ENCODE peak calls at places on chromosomes 2 and 18, in ten cellular contexts. S is A549; O is lung; X is body of pancreas; W is adrenal gland; M is CD8-positive, alpha-beta T cell; D is esophagus squamous epithelium; C is heart left ventricle; I is fibroblast of lung; K is cardiac muscle cell. T is an unnamed sample. For H3K4me1, the result is how much of the 10 kb centered on the place peaks cover.

GRCh38 chr2:86673976-86674670 is 46.0 kb upstream of the RMND5A start:
- DNase-seq in S (no peak), O (no peak), X (no peak), W (no peak), M (no peak), D (no peak), C (no peak), I (peak), K (peak), T (no peak)

GRCh38 chr2:25374411-25374810 is 32.7 kb upstream of the DNMT3A start:
- DNase-seq in S (no peak), O (no peak), X (no peak), W (no peak), M (peak), D (no peak), C (no peak), I (no peak), K (no peak), T (no peak)

GRCh38 chr2:132645176-132645575 is 24.8 kb downstream of the LYPD1 start:
- DNase-seq in S (no peak), O (no peak), X (no peak), W (no peak), M (no peak), D (no peak), C (no peak), I (no peak), K (no peak), T (no peak)

GRCh38 chr2:207362716-207363115 is 167.0 kb upstream of the CREB1 start:
- DNase-seq in S (no peak), O (no peak), X (no peak), W (no peak), M (no peak), D (no peak), C (no peak), I (no peak), K (peak), T (no peak)

GRCh38 chr18:21345851-21346250 is 103.8 kb downstream of the GREB1L start:
- DNase-seq in S (no peak), O (no peak), X (no peak), W (no peak), M (no peak), D (no peak), C (no peak), I (peak), K (no peak), T (no peak)

GRCh38 chr2:58594762-58595161 is 353.6 kb upstream of the FANCL start:
- DNase-seq in S (no peak), O (no peak), X (no peak), W (no peak), M (no peak), D (no peak), C (no peak), I (peak), K (no peak), T (no peak)

GRCh38 chr18:12518326-12518725 is 110.6 kb downstream of the PRELID3A start:
- DNase-seq in S (no peak), O (no peak), X (no peak), W (no peak), M (no peak), D (no peak), C (no peak), I (peak), K (peak), T (peak)

GRCh38 chr18:4444306-4444705 is 10.8 kb downstream of the DLGAP1 start:
- DNase-seq in S (no peak), O (no peak), X (no peak), W (no peak), M (no peak), D (no peak), C (no peak), I (no peak), K (no peak), T (peak)

DNA sequence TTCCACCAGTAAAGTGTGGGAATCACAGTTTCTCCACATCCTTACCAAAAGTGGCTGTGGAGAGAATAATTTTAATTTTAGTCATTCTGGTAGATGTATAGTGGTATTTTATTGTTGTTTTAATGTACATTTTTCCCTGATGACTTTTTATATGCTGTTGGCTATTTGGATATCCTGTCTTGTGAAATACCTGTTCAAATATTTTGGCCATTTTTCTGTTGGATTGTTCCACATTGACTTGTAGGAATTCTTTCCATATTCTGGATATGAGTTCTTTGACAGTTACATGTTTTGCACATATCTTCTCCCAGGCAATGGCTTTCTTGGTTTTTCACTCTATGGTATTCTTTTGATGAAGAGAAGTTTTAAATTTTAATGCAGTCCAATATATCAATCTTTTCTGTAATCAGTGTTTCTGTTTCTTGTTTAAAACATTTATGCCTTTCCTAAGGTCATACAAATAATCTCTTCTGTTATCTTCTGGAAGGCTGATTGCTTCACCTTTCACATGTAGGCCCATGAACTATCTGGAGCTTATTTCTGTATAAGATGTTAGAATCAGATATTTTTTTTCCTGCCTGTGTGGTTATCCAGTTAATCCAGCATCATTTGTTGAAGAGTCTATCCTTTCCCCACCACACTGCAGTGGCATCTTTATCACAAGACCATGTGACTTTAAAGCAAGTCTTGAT is 19.0 kb downstream of the AFTPH start:
- DNase-seq in S (no peak), O (no peak), X (no peak), W (no peak), M (no peak), D (no peak), C (no peak), I (no peak), K (no peak), T (no peak)
- H3K4me3 ChIP-seq in S (peak), O (no peak), X (no peak), W (no peak), M (no peak), D (no peak), C (no peak), I (no peak), K (no peak), T (no peak)

DNA sequence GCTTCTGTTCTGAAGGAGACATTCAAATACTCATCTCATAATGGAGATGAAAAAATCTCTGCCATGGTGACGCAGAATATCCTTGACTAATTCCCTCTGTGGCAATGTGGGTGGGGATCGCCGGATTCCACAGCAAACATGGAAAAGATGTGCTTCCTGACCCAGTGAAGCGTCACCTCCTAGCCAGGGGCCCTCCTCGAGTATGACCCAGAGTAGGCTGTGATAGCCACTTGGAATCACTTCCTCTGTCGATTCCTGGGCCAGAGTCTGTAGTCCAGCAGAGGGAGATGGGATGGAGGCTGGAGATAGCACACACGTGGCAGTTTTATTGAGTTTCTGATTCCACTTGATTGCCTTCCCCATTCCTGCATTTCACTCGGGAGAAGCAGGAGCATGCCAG is 36.8 kb downstream of the DRC1 start:
- DNase-seq in S (no peak), O (no peak), X (no peak), W (no peak), M (no peak), D (no peak), C (no peak), I (peak), K (peak), T (no peak)
- TF ChIP-seq CTCF in S (no peak), O (no peak), X (no peak), W (no peak), M (no peak), D (no peak), C (no peak), I (no peak), K (no peak), T (no peak)

DNA sequence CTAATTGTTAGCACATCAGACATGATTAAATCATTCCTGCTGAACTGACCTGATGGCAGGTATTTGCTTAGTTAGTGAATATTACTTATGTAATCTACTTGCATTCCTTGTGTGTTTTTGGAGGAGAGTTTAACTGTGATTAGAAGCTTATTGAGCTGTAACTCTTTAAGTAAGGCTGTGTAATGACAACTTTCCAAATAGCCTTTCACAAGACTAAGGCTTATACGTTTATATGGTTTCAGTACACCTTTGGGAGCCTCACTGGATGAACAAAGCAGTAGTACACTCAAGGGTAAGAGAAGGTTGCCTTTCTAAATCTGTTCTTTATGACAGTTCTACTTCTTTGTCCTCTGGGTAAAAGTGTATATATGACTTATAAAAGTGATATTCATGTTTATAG is 4.3 kb downstream of the ITPRID2 start:
- DNase-seq in S (no peak), O (no peak), X (no peak), W (no peak), M (no peak), D (no peak), C (no peak), I (no peak), K (no peak), T (no peak)
- H3K4me1 ChIP-seq in S (half or more), O (under half), X (under half), W (under half), M (under half), D (under half), C (half or more), I (under half), K (under half), T (under half)

DNA sequence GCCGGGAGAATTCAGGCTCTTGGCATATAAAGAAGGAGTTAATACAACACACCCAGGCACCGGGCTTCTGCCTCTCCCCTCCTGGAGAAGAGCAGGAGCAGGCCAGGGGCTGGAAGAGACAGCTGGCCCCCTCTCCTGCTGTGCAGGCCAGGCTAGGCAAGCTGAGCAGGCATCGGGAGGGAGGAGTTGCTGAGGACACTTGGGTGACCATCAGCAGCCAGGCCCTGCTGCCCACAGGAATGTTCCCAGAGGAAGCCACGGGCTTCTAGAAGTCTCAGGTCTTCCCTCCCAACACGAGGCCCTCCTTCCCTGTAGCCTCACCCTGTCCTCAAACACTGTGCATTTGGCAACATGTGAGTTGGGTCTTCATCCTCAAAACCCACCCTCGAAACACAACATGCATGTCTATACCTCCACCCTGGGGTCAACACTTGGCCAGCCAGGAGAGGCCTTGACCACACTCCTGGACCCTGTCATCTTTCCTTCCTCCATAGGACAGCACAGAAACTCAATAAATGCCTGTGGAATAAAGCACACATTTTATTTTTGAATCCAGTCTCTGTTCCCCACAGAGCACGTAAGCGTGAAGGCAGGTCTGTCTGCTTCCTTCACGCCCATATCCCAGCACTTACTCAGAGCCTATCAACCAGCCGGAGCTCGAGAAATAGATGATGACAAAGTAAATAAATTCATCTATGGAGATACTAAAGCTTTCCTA is 433.8 kb upstream of the ID2 start:
- DNase-seq in S (no peak), O (no peak), X (no peak), W (no peak), M (no peak), D (no peak), C (no peak), I (peak), K (no peak), T (no peak)
- H3K4me3 ChIP-seq in S (no peak), O (no peak), X (no peak), W (no peak), M (no peak), D (no peak), C (no peak), I (no peak), K (no peak), T (no peak)

DNA sequence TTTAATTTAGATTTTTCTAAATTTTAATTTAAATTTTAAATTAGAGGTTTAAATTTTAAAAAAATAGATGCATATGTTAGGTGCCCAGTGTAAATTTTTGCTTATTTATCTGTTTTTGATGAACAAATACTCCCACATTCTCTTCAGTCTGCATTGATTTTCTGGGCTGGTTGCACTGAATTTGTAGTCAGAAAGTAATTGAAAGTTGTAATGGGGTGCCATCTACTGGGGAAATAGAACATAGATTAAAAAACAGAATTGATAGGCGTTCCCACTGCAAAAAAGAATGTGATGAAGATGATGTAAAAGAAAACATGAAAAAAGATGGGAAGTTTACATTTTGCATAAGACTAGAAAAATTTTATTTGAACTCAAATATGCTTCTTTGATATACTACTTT is 51.7 kb upstream of the CCDC85A start:
- DNase-seq in S (peak), O (no peak), X (no peak), W (no peak), M (no peak), D (no peak), C (no peak), I (peak), K (peak), T (peak)
- TF ChIP-seq CTCF in S (peak), O (no peak), X (peak), W (peak), M (no peak), D (peak), C (peak), I (peak), K (peak), T (peak)

GRCh38 chr18:64854112-64854511 is 705.2 kb upstream of the LINC00305 start:
- DNase-seq in S (no peak), O (no peak), X (no peak), W (no peak), M (no peak), D (no peak), C (no peak), I (no peak), K (no peak), T (no peak)

DNA sequence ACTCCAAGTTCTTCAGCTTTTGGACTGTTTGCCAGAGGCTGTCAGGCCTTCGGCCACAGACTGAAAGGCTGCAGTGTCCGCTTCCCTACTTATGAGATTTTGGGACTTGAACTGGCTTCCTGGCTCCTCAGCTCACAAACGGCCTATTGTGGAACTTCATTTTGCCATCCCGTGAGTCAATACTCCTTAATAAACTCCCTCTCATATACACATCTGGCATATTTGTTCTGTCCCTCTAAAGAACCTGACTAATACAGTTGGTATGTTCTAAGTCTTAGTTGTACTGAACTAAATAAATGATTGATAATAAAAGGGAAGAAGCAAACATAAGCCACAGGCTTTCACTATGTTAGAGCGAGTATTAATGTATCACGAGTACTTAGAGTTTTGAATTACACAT is 702.9 kb upstream of the LINC00305 start:
- DNase-seq in S (peak), O (no peak), X (no peak), W (no peak), M (no peak), D (no peak), C (no peak), I (no peak), K (no peak), T (no peak)
- H3K4me1 ChIP-seq in S (under half), O (under half), X (under half), W (under half), M (under half), D (under half), C (under half), I (under half), K (under half), T (under half)

GRCh38 chr2:96866586-96866985 is 3.3 kb downstream of the SEMA4C start:
- DNase-seq in S (no peak), O (no peak), X (no peak), W (no peak), M (no peak), D (no peak), C (peak), I (no peak), K (no peak), T (no peak)

GRCh38 chr2:96866149-96866548 is 3.7 kb downstream of the SEMA4C start:
- DNase-seq in S (no peak), O (no peak), X (no peak), W (no peak), M (no peak), D (no peak), C (no peak), I (no peak), K (no peak), T (no peak)

GRCh38 chr2:96864343-96865091 is 5.4 kb downstream of the SEMA4C start:
- DNase-seq in S (no peak), O (peak), X (no peak), W (no peak), M (no peak), D (no peak), C (peak), I (no peak), K (no peak), T (no peak)

GRCh38 chr2:96866986-96867755 is 2.7 kb downstream of the SEMA4C start:
- DNase-seq in S (no peak), O (no peak), X (peak), W (no peak), M (no peak), D (no peak), C (no peak), I (no peak), K (no peak), T (no peak)

GRCh38 chr2:96865654-96866053 is 4.2 kb downstream of the SEMA4C start:
- DNase-seq in S (no peak), O (no peak), X (no peak), W (no peak), M (no peak), D (no peak), C (no peak), I (no peak), K (no peak), T (no peak)
- H3K4me3 ChIP-seq in S (no peak), O (no peak), X (no peak), W (no peak), M (no peak), D (no peak), C (no peak), I (no peak), K (no peak), T (no peak)

T was measured in Caco-2.